ENCODE peak calls at places on chromosomes 13 and 19, in ten cellular contexts. Y is epithelial cell of esophagus, P is RWPE1, M is mucosa of descending colon, R is body of pancreas, X is thoracic aorta, Q is AG09319, A is fibroblast of mammary gland, U is omental fat pad, N is uterus. V is an unnamed sample.

GRCh38 chr19:11984986-11985385 is 20.1 kb downstream of the ZNF763 start:
- DNase-seq in Y (no peak), Q (no peak), X (no peak), A (no peak), P (no peak), R (no peak), N (no peak), U (no peak), M (no peak), V (no peak)

GRCh38 chr19:1000591-1001537 is 645 bp downstream of the GRIN3B start:
- DNase-seq in X (no peak), N (no peak), A (no peak), Q (no peak), Y (no peak), R (no peak), U (no peak), M (no peak), P (no peak), V (no peak)

GRCh38 chr13:90246005-90246404 is 1101.5 kb upstream of the MIR17HG start:
- DNase-seq in U (no peak), Y (no peak), N (no peak), R (no peak), X (no peak), A (no peak), M (no peak), P (no peak), Q (no peak), V (no peak)

GRCh38 chr13:88472316-88472715 is 801.1 kb downstream of the SLITRK5 start:
- DNase-seq in A (no peak), Y (no peak), P (no peak), U (no peak), R (no peak), Q (no peak), N (no peak), M (no peak), X (no peak), V (no peak)

GRCh38 chr13:33351324-33351723 is 65.8 kb upstream of the STARD13 start:
- DNase-seq in M (no peak), A (peak), U (no peak), R (peak), N (no peak), Y (peak), Q (peak), P (no peak), X (no peak), V (no peak)

GRCh38 chr19:30596268-30596667 is 224.1 kb downstream of the ZNF536 start:
- DNase-seq in R (no peak), N (no peak), Y (no peak), Q (no peak), A (no peak), P (no peak), X (no peak), M (no peak), U (no peak), V (no peak)

GRCh38 chr13:98240131-98240530 is 63.1 kb upstream of the RNF113B start:
- DNase-seq in Q (no peak), R (no peak), X (no peak), M (no peak), P (no peak), Y (no peak), N (no peak), U (no peak), A (no peak), V (no peak)

GRCh38 chr19:46069841-46070341 is 29.1 kb upstream of the IGFL4 start:
- DNase-seq in Y (peak), P (peak), A (peak), Q (no peak), U (no peak), X (no peak), N (no peak), R (no peak), M (no peak), V (no peak)

GRCh38 chr19:35120492-35120891 is 4.9 kb downstream of the FXYD3 start:
- DNase-seq in Q (peak), R (peak), X (no peak), A (peak), P (peak), M (no peak), U (no peak), Y (peak), N (no peak), V (no peak)

GRCh38 chr19:48735031-48735615 is 5.3 kb downstream of the RASIP1 start:
- DNase-seq in R (no peak), Q (no peak), M (no peak), U (no peak), Y (peak), P (no peak), A (no peak), X (no peak), N (no peak), V (no peak)

GRCh38 chr19:10112037-10112751 is 701 bp downstream of the P2RY11 start:
- DNase-seq in N (no peak), R (no peak), M (peak), Y (no peak), U (no peak), P (no peak), Q (no peak), A (no peak), X (no peak), V (no peak)

DNA sequence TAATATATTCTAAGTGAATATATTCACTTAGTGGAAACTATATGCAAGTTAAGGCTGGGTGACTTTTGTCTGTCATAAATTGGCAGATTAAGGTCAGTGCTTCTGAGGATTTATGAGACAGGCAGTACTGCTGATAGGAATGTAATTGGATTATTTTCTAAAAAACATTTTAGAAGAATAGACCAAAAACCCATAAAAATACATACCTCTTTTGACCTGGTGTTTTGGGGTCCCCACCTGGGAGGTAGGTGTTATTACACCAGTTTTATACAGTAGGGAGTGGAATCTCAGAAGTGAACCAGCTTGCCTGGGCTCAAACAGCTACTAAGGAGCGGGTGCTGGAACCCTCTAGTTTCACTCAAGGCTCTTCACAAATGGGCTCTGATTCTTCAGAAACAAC is 25.3 kb downstream of the COG3 start:
- DNase-seq in Y (peak), M (no peak), U (no peak), P (no peak), Q (no peak), A (no peak), R (no peak), X (no peak), N (no peak), V (no peak)
- TF ChIP-seq CTCF in Y (peak), M (no peak), U (no peak), P (peak), Q (no peak), A (no peak), R (no peak), X (no peak), N (no peak), V (peak)

DNA sequence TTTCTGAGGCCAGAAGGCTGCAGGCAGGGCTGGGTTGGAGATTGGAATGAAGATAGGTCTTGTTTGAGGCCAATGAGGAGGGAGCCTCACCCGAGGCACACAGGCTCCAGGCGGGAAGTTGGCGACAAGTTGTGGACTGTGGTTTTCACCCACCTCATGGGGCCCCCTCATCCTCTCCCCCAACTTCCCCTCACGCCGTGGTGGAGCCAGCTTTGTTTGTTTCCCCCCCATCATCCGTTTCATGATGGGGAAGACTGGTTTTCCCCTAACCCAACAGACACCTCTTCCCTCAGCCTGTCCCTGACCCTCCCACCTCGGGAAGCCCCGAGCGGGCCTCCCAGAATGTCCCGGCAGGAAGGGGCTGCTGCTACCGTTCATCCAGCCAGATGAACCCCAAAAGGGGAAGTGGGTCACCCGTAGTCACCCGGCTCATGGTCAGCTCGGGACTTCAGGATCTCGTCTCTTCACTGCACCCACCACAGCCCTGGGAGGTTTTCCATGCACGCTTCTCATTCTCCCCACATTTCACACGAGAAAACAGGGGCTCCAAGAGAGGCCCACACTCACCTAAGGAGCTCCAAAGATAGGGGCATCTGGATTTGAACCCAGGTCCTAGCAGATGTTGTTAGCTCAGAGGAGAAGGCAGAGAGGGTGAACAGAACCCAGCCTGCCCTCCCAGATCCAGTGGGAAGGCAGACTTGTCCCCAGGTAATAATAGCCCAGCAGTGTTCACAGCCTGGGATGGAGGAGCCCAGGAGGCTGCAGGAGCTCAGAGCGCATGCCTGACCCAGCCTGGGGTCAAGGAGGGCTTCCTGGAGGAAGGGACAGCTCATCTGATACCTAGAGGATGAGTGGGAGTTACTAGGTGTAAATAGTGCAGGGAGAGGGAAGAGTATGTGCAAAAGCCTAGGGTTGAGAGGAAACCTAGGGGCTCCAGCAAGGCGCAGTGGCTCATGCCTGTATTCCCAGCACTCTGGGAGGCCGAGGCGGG is 23.5 kb downstream of the CEACAM16 start:
- DNase-seq in A (no peak), X (no peak), P (no peak), M (no peak), N (no peak), Y (no peak), U (no peak), Q (no peak), R (peak), V (no peak)
- TF ChIP-seq CTCF in A (no peak), X (no peak), P (no peak), M (no peak), N (no peak), Y (no peak), U (no peak), Q (no peak), R (no peak), V (no peak)

GRCh38 chr13:21898461-21898860 is 227.6 kb downstream of the FGF9 start:
- DNase-seq in Q (no peak), X (no peak), A (no peak), M (no peak), N (no peak), Y (no peak), U (no peak), P (no peak), R (no peak), V (no peak)

GRCh38 chr13:21901326-21901725 is 230.5 kb downstream of the FGF9 start:
- DNase-seq in P (no peak), X (no peak), Y (no peak), N (no peak), A (no peak), U (no peak), Q (no peak), M (no peak), R (no peak), V (no peak)

GRCh38 chr13:21898990-21899389 is 228.1 kb downstream of the FGF9 start:
- DNase-seq in Q (no peak), A (no peak), P (no peak), Y (no peak), U (no peak), M (no peak), N (no peak), X (no peak), R (no peak), V (no peak)

GRCh38 chr13:21902709-21903098 is 231.8 kb downstream of the FGF9 start:
- DNase-seq in N (no peak), A (no peak), M (no peak), Y (no peak), Q (no peak), X (no peak), R (no peak), P (no peak), U (no peak), V (no peak)

DNA sequence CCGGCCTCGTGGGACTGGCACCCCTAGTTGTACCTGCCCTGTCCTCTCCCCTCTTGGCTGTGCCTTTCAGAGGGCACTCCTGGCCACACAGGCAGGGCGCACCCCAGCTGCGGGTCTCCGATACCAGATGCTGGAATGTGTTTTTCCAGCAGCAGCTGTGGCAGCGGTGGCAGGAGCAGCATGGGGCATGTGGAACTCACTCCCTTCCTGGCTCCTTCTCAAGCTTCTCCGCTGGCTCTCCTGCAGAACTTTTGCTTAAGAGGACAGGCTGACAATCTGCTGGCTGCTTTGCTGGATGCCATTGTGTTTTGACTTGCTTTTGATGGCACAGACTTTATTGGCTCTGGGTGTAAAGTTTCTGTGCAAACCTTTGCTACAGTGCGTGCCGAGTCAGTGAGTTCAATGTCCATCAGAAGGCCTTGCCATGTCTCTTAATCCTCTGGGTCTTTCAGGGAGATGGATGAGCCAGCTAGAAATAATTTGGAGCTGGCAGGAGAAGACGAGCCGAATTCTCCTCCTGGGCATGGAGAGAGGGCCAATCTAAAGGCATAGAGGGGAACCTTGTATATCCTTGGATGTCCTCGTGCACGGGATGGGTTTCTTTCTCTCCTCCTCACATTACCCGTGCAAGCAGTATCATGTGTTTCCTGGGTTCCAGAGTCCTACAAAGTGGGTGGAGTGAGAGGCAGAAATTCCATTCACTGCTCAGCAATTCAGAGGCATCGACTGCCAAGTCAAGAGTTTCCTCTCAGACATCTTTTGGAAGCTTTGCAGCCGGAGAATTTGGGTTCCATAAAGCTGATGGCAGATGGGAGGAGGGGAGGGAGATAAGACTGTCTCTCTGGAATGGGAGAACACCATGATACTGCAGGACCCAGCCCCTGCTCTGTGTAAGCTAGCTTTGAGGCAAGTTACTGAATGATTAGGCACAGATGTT is 231.2 kb downstream of the FGF9 start:
- DNase-seq in U (no peak), A (no peak), N (peak), P (no peak), Y (no peak), R (peak), M (no peak), Q (no peak), X (no peak), V (no peak)
- TF ChIP-seq CTCF in U (no peak), A (no peak), N (no peak), P (no peak), Y (no peak), R (no peak), M (no peak), Q (no peak), X (no peak), V (no peak)

DNA sequence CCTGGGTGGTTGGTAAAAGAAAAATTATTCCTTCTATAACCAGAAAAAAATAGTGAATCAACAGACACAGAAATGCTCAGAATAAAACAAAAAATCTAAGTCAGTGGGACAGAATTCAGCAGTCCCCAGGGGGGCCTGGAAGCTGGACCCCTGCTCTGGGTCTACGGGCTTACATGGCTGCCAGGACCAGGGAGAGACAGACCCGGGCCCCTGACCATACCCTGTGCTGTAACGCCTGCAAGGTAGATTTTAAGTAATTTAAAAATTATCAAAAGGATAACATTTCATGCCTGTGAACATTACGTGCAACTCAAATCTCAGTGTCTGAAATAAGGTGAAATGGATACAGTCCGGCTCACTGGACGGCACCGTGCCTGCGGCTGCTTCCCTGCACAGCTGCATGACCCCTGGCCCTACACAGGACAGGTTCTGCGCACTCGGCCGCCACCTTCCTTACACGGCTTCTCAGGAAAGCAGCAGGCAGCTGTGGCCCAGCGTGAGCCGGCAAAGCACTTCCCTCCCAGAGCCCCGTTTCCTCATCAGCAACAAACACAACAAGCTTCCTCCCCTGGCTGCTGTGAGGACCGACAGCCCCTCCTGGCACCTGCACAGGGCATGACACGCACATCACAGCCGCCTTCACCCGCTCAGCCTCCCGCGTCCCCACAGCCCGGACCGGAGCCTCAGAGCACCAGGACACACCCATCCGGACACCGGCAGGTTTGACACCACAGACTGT is 22.2 kb downstream of the RASA3 start:
- DNase-seq in U (peak), P (no peak), Y (no peak), Q (no peak), N (peak), M (peak), A (peak), R (peak), X (no peak), V (no peak)
- TF ChIP-seq CTCF in U (no peak), P (no peak), Y (no peak), Q (no peak), N (no peak), M (no peak), A (no peak), R (no peak), X (no peak), V (no peak)

V was measured in mesothelial cell of epicardium.